ENCODE peak calls at places on chromosomes 6 and 20, in five cellular contexts. C, S, H, Y and N are unnamed samples.

GRCh38 chr20:15317546-15318242 is 980.3 kb upstream of the FLRT3 start:
- DNase-seq in C (no peak), S (no peak), H (no peak), Y (no peak), N (peak)

GRCh38 chr6:142279350-142280180 is 22.2 kb upstream of the ADGRG6 start:
- DNase-seq in C (no peak), S (peak), H (no peak), Y (no peak), N (no peak)

GRCh38 chr20:24487240-24487639 is 17.8 kb downstream of the SYNDIG1 start:
- DNase-seq in C (no peak), S (no peak), H (no peak), Y (no peak), N (no peak)

GRCh38 chr20:51404297-51405060 is 138.0 kb downstream of the NFATC2 start:
- DNase-seq in C (no peak), S (no peak), H (no peak), Y (peak), N (peak)

GRCh38 chr6:2063547-2063946 is 181.9 kb downstream of the GMDS start:
- DNase-seq in C (peak), S (no peak), H (no peak), Y (no peak), N (no peak)

GRCh38 chr6:2931055-2931454 is 27.9 kb upstream of the SERPINB9 start:
- DNase-seq in C (no peak), S (no peak), H (no peak), Y (no peak), N (no peak)

GRCh38 chr6:69622230-69622629 is 174.6 kb downstream of the LMBRD1 start:
- DNase-seq in C (peak), S (no peak), H (no peak), Y (no peak), N (no peak)

GRCh38 chr6:110296151-110297028 is 61.8 kb downstream of the METTL24 start:
- DNase-seq in C (no peak), S (no peak), H (no peak), Y (no peak), N (peak)

GRCh38 chr6:114390176-114390575 is 47.4 kb upstream of the HS3ST5 start:
- DNase-seq in C (no peak), S (no peak), H (no peak), Y (no peak), N (no peak)

GRCh38 chr6:69796081-69796626 is 656 bp downstream of the LMBRD1 start:
- DNase-seq in C (peak), S (peak), H (peak), Y (no peak), N (no peak)

GRCh38 chr20:33914871-33915270 is 78.8 kb upstream of the RALY start:
- DNase-seq in C (no peak), S (no peak), H (no peak), Y (peak), N (no peak)

GRCh38 chr6:83097204-83097603 is 29.7 kb downstream of the DOP1A start:
- DNase-seq in C (no peak), S (peak), H (no peak), Y (no peak), N (no peak)

GRCh38 chr6:14072084-14072483 is 45.5 kb upstream of the CD83 start:
- DNase-seq in C (no peak), S (peak), H (no peak), Y (no peak), N (no peak)

GRCh38 chr6:30124391-30124790 is 11.5 kb upstream of the TRIM31 start:
- DNase-seq in C (no peak), S (no peak), H (no peak), Y (no peak), N (no peak)

GRCh38 chr20:62209850-62210495 is 10.1 kb downstream of the HRH3 start:
- DNase-seq in C (no peak), S (no peak), H (no peak), Y (no peak), N (no peak)

GRCh38 chr6:17968081-17968518 is 19.3 kb downstream of the KIF13A start:
- DNase-seq in C (no peak), S (peak), H (no peak), Y (no peak), N (no peak)

GRCh38 chr6:123838612-123839279 is 35.1 kb downstream of the NKAIN2 start:
- DNase-seq in C (no peak), S (no peak), H (no peak), Y (no peak), N (no peak)

GRCh38 chr6:39407446-39407993 is 85.0 kb upstream of the KCNK16 start:
- DNase-seq in C (no peak), S (peak), H (no peak), Y (no peak), N (no peak)

GRCh38 chr20:37347891-37348642 is 2.1 kb downstream of the SRC start:
- DNase-seq in C (no peak), S (no peak), H (no peak), Y (peak), N (peak)

GRCh38 chr6:31498748-31499147 is 803 bp downstream of the MICB start:
- DNase-seq in C (no peak), S (no peak), H (no peak), Y (no peak), N (no peak)

GRCh38 chr20:25077610-25078169 is 4.3 kb downstream of the VSX1 start:
- DNase-seq in C (no peak), S (peak), H (no peak), Y (no peak), N (peak)

GRCh38 chr20:59696476-59696875 is 92.1 kb downstream of the PHACTR3 start:
- DNase-seq in C (no peak), S (no peak), H (no peak), Y (no peak), N (no peak)

GRCh38 chr6:157607317-157608109 is 215.5 kb upstream of the SNX9 start:
- DNase-seq in C (no peak), S (no peak), H (no peak), Y (no peak), N (no peak)

GRCh38 chr6:156741287-156742073 is 35.7 kb upstream of the ARID1B start:
- DNase-seq in C (no peak), S (no peak), H (no peak), Y (no peak), N (no peak)

GRCh38 chr6:10644225-10644624 is 50.2 kb downstream of the C6orf52 start:
- DNase-seq in C (no peak), S (no peak), H (no peak), Y (no peak), N (no peak)

GRCh38 chr6:37311666-37312473 is 41.9 kb upstream of the RNF8 start:
- DNase-seq in C (no peak), S (peak), H (no peak), Y (no peak), N (peak)

GRCh38 chr6:25280617-25280990 is 1.4 kb downstream of the CARMIL1 start:
- DNase-seq in C (no peak), S (no peak), H (no peak), Y (no peak), N (no peak)

GRCh38 chr20:19419420-19419819 is 207.0 kb downstream of the SLC24A3 start:
- DNase-seq in C (no peak), S (no peak), H (no peak), Y (no peak), N (no peak)

GRCh38 chr6:30820196-30820595 is 64.1 kb upstream of the DDR1 start:
- DNase-seq in C (no peak), S (peak), H (no peak), Y (no peak), N (no peak)

GRCh38 chr20:62704341-62704948 is 4.2 kb upstream of the NTSR1 start:
- DNase-seq in C (peak), S (peak), H (no peak), Y (no peak), N (peak)